ENCODE peak calls at places on chromosomes 3 and 15, in four cellular contexts. D is IMR-90, O is K562, J is GM12878. B is an unnamed sample.

GRCh38 chr15:96783746-96784145 is 453.2 kb downstream of the NR2F2 start:
- DNase-seq in D (no peak), O (no peak), J (no peak), B (no peak)

GRCh38 chr3:138600341-138600740 is 6.3 kb upstream of the CEP70 start:
- DNase-seq in D (no peak), O (no peak), J (no peak), B (no peak)

GRCh38 chr3:187264051-187264450 is 27.5 kb downstream of the MASP1 start:
- DNase-seq in D (peak), O (no peak), J (no peak), B (peak)

GRCh38 chr3:192261135-192261534 is 466.2 kb downstream of the FGF12 start:
- DNase-seq in D (no peak), O (no peak), J (no peak), B (no peak)

GRCh38 chr15:68699124-68699880 is 120.5 kb downstream of the CORO2B start:
- DNase-seq in D (no peak), O (no peak), J (no peak), B (no peak)

GRCh38 chr15:80906159-80906775 is 83.4 kb downstream of the MESD start:
- DNase-seq in D (peak), O (no peak), J (no peak), B (no peak)

GRCh38 chr3:186826316-186826977 is 16.1 kb upstream of the ADIPOQ start:
- DNase-seq in D (no peak), O (no peak), J (no peak), B (no peak)

GRCh38 chr3:189572249-189572648 is 58.9 kb upstream of the TP63 start:
- DNase-seq in D (no peak), O (no peak), J (no peak), B (no peak)

GRCh38 chr3:151204530-151205401 is 1.8 kb upstream of the GPR171 start:
- DNase-seq in D (no peak), O (no peak), J (no peak), B (no peak)

GRCh38 chr3:83633758-83634157 is 1325.0 kb upstream of the CADM2 start:
- DNase-seq in D (no peak), O (no peak), J (no peak), B (no peak)

GRCh38 chr3:95711789-95712188 is 1102.6 kb upstream of the EPHA6 start:
- DNase-seq in D (no peak), O (no peak), J (no peak), B (no peak)

GRCh38 chr3:95707268-95707667 is 1107.1 kb upstream of the EPHA6 start:
- DNase-seq in D (no peak), O (no peak), J (no peak), B (no peak)

DNA sequence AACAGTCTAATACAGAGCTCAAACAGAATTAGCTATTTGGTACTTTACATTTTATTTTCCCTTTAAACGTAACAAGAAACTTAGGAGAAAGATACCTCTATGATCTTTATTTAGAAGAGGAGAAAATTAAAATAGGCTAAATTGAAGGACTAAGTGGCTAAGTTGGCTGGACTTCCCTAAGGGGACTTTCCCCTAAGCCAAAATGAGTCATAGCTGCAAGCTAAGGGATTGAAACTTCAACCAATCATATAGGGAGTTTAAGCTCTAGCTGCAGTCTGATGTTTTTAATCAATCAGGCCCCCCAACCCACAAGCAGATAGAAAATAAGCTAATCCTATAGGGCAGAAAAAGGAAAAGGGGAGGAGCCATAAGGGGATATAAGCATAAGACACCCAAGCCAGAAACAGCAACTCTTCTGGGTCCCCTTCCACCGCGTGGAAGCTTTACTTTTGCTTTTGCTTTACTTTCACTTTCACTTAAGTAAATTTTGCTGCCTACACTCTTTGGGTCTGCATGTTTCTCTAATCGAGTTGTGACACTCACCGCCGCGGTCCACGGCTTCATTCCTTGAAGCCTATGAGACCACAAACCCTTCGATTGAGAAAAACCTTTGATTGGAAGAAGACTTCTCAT is 1108.5 kb upstream of the EPHA6 start:
- DNase-seq in D (no peak), O (no peak), J (no peak), B (peak)
- TF ChIP-seq FOS in D (no peak), O (no peak), J (no peak), B (no peak)

GRCh38 chr3:66259721-66260255 is 39.0 kb downstream of the SLC25A26 start:
- DNase-seq in D (peak), O (no peak), J (no peak), B (peak)

GRCh38 chr3:66256806-66257205 is 36.0 kb downstream of the SLC25A26 start:
- DNase-seq in D (peak), O (no peak), J (no peak), B (peak)

GRCh38 chr3:66255865-66256264 is 35.1 kb downstream of the SLC25A26 start:
- DNase-seq in D (no peak), O (no peak), J (no peak), B (no peak)

DNA sequence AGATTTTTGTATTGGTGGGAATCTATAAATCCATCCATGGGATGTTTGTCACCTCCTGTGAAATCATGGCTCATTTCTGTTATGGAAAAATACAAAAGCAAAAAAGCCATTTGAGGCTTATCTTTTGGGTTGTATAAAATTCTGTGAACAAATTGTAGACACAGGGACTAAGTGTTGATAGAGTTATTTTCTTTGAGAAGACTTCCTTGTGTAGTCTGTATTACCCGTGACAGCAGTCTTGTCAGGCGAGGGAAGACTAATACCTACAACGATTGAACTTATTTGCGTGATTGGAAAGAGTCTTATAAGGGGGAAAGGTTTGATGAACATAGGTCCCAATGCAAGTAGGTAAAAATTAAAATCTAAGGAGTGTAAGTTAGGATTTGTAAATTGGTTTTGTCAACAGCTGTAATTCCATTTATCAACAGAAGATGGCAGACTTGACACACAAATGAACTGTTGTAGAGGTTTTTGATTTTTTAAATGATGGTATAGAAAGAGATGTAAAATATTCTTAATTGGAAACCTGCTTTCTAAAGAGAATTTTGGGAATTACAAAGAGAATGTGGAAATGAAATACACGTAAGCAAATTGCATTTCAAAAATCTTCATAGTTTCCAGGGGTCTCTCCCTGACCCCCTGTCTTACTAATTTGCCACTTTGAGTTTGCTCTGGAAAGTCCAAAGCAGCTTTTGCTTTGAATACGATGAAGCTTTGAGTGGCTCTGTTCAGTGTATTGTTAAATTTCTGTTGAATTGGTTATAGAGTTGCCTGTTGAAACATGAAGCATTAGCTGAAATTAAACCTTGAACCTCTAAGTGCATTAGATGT is 33.2 kb downstream of the SLC25A26 start:
- DNase-seq in D (peak), O (peak), J (no peak), B (peak)
- TF ChIP-seq FOS in D (no peak), O (no peak), J (no peak), B (no peak)

GRCh38 chr15:82646250-82647044 is 716 bp downstream of the CPEB1 start:
- DNase-seq in D (no peak), O (peak), J (no peak), B (no peak)
- TF ChIP-seq FOS in D (no peak), O (no peak), J (no peak), B (no peak)

GRCh38 chr15:74156018-74156417 is 17.5 kb upstream of the ISLR start:
- DNase-seq in D (no peak), O (no peak), J (no peak), B (no peak)

GRCh38 chr15:74159773-74160172 is 13.7 kb upstream of the ISLR start:
- DNase-seq in D (no peak), O (no peak), J (no peak), B (no peak)

GRCh38 chr15:74157868-74158827 is 15.4 kb upstream of the ISLR start:
- DNase-seq in D (no peak), O (no peak), J (no peak), B (no peak)

GRCh38 chr15:74156678-74157411 is 16.7 kb upstream of the ISLR start:
- DNase-seq in D (no peak), O (no peak), J (no peak), B (no peak)

GRCh38 chr15:74158855-74159650 is 14.5 kb upstream of the ISLR start:
- DNase-seq in D (no peak), O (no peak), J (peak), B (no peak)
- TF ChIP-seq FOS in D (no peak), O (no peak), J (no peak), B (no peak)

GRCh38 chr15:56813995-56814394 is 80.7 kb upstream of the ZNF280D start:
- DNase-seq in D (peak), O (no peak), J (no peak), B (no peak)
- TF ChIP-seq FOS in D (no peak), O (no peak), J (no peak), B (no peak)

GRCh38 chr3:42101048-42101447 is 9.9 kb downstream of the TRAK1 start:
- DNase-seq in D (peak), O (no peak), J (no peak), B (peak)
- TF ChIP-seq FOS in D (no peak), O (no peak), J (no peak), B (no peak)

B was measured in endothelial cell of umbilical vein.